ENCODE peak calls at places on chromosomes 3 and 15, in five cellular contexts. A, G, R, T and U are unnamed samples.

GRCh38 chr3:115822572-115822971 is 199.3 kb downstream of the GAP43 start:
- DNase-seq in A (no peak), G (no peak), R (no peak), T (no peak), U (no peak)

GRCh38 chr15:56988219-56988618 is 69.8 kb downstream of the TCF12 start:
- DNase-seq in A (no peak), G (no peak), R (no peak), T (no peak), U (no peak)

GRCh38 chr3:183698760-183699159 is 1.2 kb downstream of the YEATS2 start:
- DNase-seq in A (no peak), G (peak), R (no peak), T (peak), U (peak)

GRCh38 chr15:40103124-40103858 is 5.4 kb downstream of the BMF start:
- DNase-seq in A (peak), G (peak), R (peak), T (peak), U (no peak)

GRCh38 chr3:5806192-5806591 is 618.7 kb downstream of the EDEM1 start:
- DNase-seq in A (no peak), G (peak), R (no peak), T (no peak), U (no peak)

GRCh38 chr3:76370749-76371148 is 585.4 kb upstream of the ZNF717 start:
- DNase-seq in A (no peak), G (no peak), R (no peak), T (no peak), U (no peak)

GRCh38 chr3:152040319-152040718 is 166.9 kb downstream of the SUCNR1 start:
- DNase-seq in A (no peak), G (no peak), R (no peak), T (no peak), U (no peak)

GRCh38 chr15:86837631-86838030 is 758.0 kb downstream of the AGBL1 start:
- DNase-seq in A (no peak), G (no peak), R (no peak), T (no peak), U (no peak)

GRCh38 chr15:33735637-33736247 is 232.6 kb upstream of the CHRM5 start:
- DNase-seq in A (no peak), G (peak), R (no peak), T (peak), U (peak)

GRCh38 chr15:42385206-42385979 is 26.1 kb downstream of the CAPN3 start:
- DNase-seq in A (no peak), G (peak), R (no peak), T (peak), U (peak)

GRCh38 chr15:63950911-63951481 is 95.3 kb downstream of the DAPK2 start:
- DNase-seq in A (no peak), G (no peak), R (no peak), T (peak), U (no peak)

GRCh38 chr3:45124379-45124778 is 21.8 kb downstream of the CDCP1 start:
- DNase-seq in A (no peak), G (no peak), R (no peak), T (peak), U (no peak)

GRCh38 chr3:140276698-140277097 is 341.7 kb downstream of the CLSTN2 start:
- DNase-seq in A (no peak), G (peak), R (no peak), T (peak), U (no peak)

GRCh38 chr15:57510647-57511046 is 81.1 kb upstream of the MYZAP start:
- DNase-seq in A (no peak), G (peak), R (no peak), T (no peak), U (no peak)

GRCh38 chr15:101242999-101243336 is 8.9 kb downstream of the CHSY1 start:
- DNase-seq in A (no peak), G (no peak), R (no peak), T (no peak), U (no peak)

GRCh38 chr3:181487236-181487978 is 224.3 kb upstream of the SOX2 start:
- DNase-seq in A (no peak), G (no peak), R (no peak), T (no peak), U (no peak)

GRCh38 chr3:101988591-101988990 is 139.3 kb downstream of the NFKBIZ start:
- DNase-seq in A (no peak), G (no peak), R (no peak), T (peak), U (no peak)

GRCh38 chr3:37814547-37814946 is 47.1 kb upstream of the CTDSPL start:
- DNase-seq in A (no peak), G (peak), R (no peak), T (peak), U (peak)

GRCh38 chr15:31605467-31605931 is 278.9 kb downstream of the KLF13 start:
- DNase-seq in A (no peak), G (peak), R (no peak), T (peak), U (no peak)

DNA sequence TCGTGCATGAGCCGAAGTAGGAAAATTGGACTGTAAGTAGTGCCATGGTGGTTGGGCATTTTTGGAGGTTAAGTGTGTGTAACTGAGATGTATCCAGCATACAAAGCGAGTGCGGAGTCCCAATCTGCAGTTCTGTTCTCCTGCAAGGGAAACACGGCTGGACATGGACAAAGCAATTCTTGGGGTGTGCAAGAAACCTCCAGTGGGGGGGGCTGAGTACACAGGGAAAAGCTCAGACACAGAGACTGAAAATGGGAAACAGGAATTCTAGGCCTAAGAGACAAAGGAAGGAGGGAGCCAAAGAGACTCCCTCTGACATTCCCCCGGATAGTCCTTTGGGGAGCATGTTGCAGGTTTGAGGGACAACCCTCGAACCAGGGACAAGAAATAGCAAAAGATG is 83.2 kb upstream of the PLSCR4 start:
- DNase-seq in A (no peak), G (peak), R (no peak), T (peak), U (no peak)
- TF ChIP-seq CTCF in A (no peak), G (peak), R (peak), T (peak), U (peak)

GRCh38 chr15:80508783-80509182 is 104.6 kb downstream of the ARNT2 start:
- DNase-seq in A (no peak), G (no peak), R (no peak), T (no peak), U (no peak)

GRCh38 chr15:80514071-80514780 is 110.0 kb downstream of the ARNT2 start:
- DNase-seq in A (no peak), G (no peak), R (no peak), T (peak), U (no peak)

GRCh38 chr15:80517290-80517689 is 113.1 kb downstream of the ARNT2 start:
- DNase-seq in A (no peak), G (no peak), R (no peak), T (no peak), U (no peak)

GRCh38 chr15:80509800-80510199 is 105.6 kb downstream of the ARNT2 start:
- DNase-seq in A (no peak), G (no peak), R (no peak), T (no peak), U (no peak)

DNA sequence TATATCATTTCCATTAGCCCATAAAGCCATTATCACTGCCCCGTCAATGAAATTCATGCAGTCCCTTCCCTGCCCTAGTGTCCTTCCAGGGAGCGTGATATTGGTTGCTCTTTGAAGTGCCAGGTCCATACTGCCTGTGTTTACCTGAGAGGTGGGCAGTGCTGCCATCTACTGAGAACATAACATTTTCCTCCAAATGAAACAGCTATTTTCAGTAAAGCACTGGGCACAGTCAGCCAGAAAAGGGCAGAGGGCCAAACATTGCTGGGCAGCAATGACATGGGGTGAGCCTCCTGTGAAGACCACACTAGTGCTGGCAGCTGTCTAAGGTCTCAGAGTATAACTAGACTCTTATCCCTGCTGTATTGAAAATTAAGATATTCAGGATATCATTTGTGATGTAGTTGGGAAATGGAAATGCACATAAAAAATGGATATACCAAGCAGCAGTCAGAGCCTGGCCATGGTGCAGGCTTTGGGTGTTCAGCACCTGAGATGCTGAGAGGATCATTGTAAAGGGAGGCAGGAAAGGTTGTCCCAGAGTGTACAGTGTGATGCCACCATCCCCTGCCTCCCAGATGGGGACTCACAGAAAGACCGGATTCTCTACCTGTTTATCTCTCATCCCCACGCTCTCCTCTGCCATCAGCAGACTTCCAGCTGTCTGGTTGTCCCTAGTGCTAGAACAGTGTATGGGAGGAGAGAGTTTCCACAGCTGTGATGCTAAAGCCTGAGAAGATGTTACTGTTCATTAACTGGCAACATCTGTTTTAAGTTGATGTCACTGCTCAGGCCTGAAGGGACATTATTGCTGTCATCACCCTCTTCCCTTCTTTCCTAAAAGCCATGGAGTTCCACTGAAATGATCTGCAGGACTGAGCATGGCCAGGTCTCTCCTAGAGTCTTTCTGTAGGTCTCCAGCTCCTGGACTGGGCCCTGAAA is 108.8 kb downstream of the ARNT2 start:
- DNase-seq in A (no peak), G (no peak), R (no peak), T (peak), U (no peak)
- TF ChIP-seq CTCF in A (no peak), G (peak), R (no peak), T (peak), U (no peak)

GRCh38 chr15:89775815-89776214 is 317 bp upstream of the MESP2 start:
- DNase-seq in A (peak), G (no peak), R (no peak), T (no peak), U (no peak)

GRCh38 chr15:89770041-89770440 is 6.1 kb upstream of the MESP2 start:
- DNase-seq in A (no peak), G (no peak), R (no peak), T (no peak), U (no peak)

GRCh38 chr15:89774492-89774891 is 1.6 kb upstream of the MESP2 start:
- DNase-seq in A (no peak), G (no peak), R (no peak), T (peak), U (no peak)

GRCh38 chr15:89776274-89777072 is at the start of gene MESP2:
- DNase-seq in A (peak), G (peak), R (peak), T (peak), U (peak)

DNA sequence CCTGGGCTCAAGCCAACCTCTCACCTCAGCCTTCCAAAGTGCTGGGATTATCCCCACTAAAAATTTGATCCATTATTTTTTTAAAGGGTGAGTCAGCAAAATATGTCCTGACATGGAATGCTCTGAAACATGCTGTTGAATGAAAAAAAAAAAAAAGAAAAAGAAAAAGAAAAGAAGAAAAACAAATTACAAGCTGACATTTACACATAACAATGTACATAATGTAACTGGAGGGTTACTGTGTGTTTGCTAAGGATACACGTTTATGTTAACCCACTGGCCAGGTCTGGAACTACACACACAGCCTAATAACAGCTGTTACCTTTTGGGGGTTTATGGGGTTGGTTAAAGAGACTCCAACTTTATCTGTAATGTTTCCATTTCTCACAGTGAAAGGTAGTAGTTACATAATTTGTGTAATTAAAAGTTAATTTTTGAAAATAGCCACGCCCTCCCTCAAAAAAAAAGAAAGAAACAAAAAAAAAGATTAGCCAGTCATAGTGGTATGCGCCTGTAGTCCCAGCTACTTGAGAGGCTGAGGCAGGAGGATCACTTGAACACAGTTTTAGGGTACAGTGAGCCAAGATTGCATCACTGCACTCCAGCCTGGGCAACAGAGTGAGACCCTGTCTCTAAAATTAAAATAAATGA is 3.1 kb upstream of the MESP2 start:
- DNase-seq in A (no peak), G (no peak), R (no peak), T (peak), U (no peak)
- TF ChIP-seq CTCF in A (no peak), G (peak), R (peak), T (peak), U (no peak)

DNA sequence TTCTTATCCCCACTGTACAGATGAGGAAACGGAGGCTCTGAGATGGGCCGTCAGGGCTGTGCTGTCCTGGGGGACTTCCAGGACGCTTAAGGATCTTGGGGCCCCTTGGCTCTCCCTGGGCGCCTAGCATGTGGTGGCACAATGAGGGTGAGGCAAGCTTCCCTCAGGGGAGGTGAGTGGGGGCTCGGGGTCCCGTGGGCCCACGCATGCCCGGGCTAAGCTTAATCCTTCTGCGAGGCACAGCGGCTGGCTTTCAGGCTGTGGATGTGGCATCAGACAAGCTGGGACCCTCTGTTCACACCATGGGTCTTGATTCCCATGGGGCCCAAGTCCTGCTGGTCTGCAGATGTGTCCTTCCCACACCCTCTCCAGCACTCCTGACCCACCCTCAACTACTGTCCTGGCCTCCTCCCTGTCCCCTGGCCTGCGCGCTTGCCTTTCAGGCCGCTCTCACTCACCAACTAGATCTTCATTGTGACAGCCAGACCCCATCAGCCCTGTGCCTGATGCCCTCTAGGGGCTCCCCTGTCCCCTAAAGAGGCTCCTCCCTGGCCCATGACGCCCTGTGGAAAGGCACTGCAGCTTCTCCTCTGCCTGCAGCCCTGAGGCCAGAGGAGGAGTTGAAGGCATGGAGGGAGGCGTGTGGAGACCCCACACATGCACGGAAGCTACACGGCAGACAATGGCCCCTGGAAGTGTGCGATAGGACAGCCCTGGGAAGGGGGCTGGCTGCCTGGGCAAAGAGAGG is 11.3 kb downstream of the DUSP7 start:
- DNase-seq in A (no peak), G (no peak), R (no peak), T (no peak), U (no peak)
- TF ChIP-seq CTCF in A (no peak), G (no peak), R (no peak), T (no peak), U (no peak)

GRCh38 chr15:51398676-51399075 is 57.2 kb downstream of the GLDN start:
- DNase-seq in A (no peak), G (no peak), R (no peak), T (no peak), U (no peak)

GRCh38 chr15:51403072-51403878 is 61.8 kb downstream of the GLDN start:
- DNase-seq in A (no peak), G (peak), R (no peak), T (peak), U (no peak)

GRCh38 chr15:51401065-51401780 is 59.8 kb downstream of the GLDN start:
- DNase-seq in A (peak), G (no peak), R (no peak), T (no peak), U (no peak)

GRCh38 chr15:51403946-51404695 is 62.7 kb downstream of the GLDN start:
- DNase-seq in A (no peak), G (no peak), R (no peak), T (no peak), U (no peak)

DNA sequence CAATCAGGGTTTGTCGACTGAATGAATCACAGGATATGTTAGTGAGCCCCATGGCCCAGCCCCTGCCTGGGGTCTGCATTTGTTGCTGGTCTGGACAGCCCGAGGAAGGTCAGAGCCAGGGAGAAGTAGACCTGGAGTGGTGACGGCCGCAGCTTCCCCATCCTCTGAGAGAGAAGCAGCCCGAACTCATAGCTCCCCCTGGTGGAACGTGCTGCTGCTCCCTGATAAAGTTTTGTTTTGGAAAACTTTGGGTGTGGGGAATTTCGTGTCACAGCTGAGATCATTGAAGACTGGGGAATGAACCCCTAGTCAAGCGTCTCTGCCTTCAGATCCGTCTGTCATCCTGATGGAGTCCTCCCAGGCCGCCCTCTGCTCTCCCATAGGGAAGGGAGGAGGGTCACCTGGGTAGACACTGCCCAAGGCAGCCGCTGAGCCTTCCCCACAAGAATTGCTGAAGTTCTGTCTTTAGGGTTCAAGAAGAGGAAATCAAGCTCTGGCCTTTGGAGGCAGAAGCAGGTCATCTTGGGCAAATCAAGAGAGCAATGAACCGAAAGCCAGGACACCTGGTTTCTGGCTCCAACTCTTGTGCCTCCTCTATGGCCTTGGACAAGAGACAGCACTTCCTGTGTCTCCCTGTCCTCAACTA is 60.5 kb downstream of the GLDN start:
- DNase-seq in A (no peak), G (peak), R (no peak), T (peak), U (peak)
- TF ChIP-seq CTCF in A (peak), G (peak), R (peak), T (peak), U (peak)

DNA sequence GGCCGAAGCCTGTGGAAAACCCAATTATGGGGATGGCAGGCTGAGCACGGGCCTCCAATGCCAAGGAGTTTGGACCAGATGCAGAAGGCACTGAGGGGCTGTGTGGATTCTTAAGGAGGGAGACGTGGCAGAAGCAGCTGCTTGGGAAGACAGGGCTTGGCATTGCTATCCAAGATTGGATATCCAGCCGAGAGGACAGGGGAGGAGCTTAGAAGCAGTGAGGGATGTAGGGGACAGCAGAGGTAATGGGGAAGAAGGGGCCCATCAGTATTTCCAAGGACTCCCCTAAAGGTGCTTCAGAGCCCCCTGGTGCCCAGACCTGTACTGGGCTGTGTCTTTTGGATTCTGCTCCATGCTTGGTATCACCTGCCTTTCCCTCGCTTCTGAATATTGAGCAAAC is 112.8 kb upstream of the TLE3 start:
- DNase-seq in A (no peak), G (no peak), R (no peak), T (no peak), U (no peak)
- TF ChIP-seq CTCF in A (no peak), G (no peak), R (no peak), T (no peak), U (no peak)

GRCh38 chr15:36278219-36278618 is 301.2 kb upstream of the CDIN1 start:
- DNase-seq in A (no peak), G (no peak), R (no peak), T (no peak), U (no peak)
- TF ChIP-seq CTCF in A (no peak), G (no peak), R (no peak), T (no peak), U (no peak)

GRCh38 chr3:118808743-118809142 is 225.9 kb downstream of the IGSF11 start:
- DNase-seq in A (no peak), G (no peak), R (no peak), T (no peak), U (no peak)
- TF ChIP-seq CTCF in A (no peak), G (no peak), R (no peak), T (no peak), U (no peak)